ENCODE peak calls at places on chromosomes 3 and 15, in nine cellular contexts. One of them, this sample, is unnamed.

GRCh38 chr3:32285910-32286309 is 47.4 kb downstream of the CMTM8 start:
- DNase-seq in NCI-H2029 treated with DMSO at 0.1 percent for 48 hours: no peak
- DNase-seq in aorta: no peak
- DNase-seq in activated CD8-positive, alpha-beta memory T cell treated with anti-CD3 and anti-CD28 coated beads for 4 hours: no peak
- DNase-seq in WERI-Rb-1: no peak
- DNase-seq in T-helper 2 cell: no peak
- DNase-seq in GM03348: no peak
- DNase-seq in iPS DF 6.9: no peak
- DNase-seq in H1: no peak
- DNase-seq in this sample: no peak

GRCh38 chr3:36656873-36657272 is 107.5 kb downstream of the DCLK3 start:
- DNase-seq in NCI-H2029 treated with DMSO at 0.1 percent for 48 hours: no peak
- DNase-seq in iPS DF 6.9: no peak
- DNase-seq in H1: no peak
- DNase-seq in aorta: no peak
- DNase-seq in activated CD8-positive, alpha-beta memory T cell treated with anti-CD3 and anti-CD28 coated beads for 4 hours: no peak
- DNase-seq in WERI-Rb-1: no peak
- DNase-seq in GM03348: no peak
- DNase-seq in T-helper 2 cell: no peak
- DNase-seq in this sample: no peak

GRCh38 chr3:183586477-183586876 is 31.0 kb upstream of the KLHL6 start:
- DNase-seq in GM03348: no peak
- DNase-seq in aorta: no peak
- DNase-seq in iPS DF 6.9: no peak
- DNase-seq in NCI-H2029 treated with DMSO at 0.1 percent for 48 hours: no peak
- DNase-seq in activated CD8-positive, alpha-beta memory T cell treated with anti-CD3 and anti-CD28 coated beads for 4 hours: no peak
- DNase-seq in T-helper 2 cell: no peak
- DNase-seq in WERI-Rb-1: no peak
- DNase-seq in H1: no peak
- DNase-seq in this sample: no peak

GRCh38 chr15:94829887-94830884 is 598.8 kb downstream of the MCTP2 start:
- DNase-seq in H1: no peak
- DNase-seq in aorta: no peak
- DNase-seq in WERI-Rb-1: no peak
- DNase-seq in NCI-H2029 treated with DMSO at 0.1 percent for 48 hours: no peak
- DNase-seq in T-helper 2 cell: no peak
- DNase-seq in iPS DF 6.9: no peak
- DNase-seq in GM03348: no peak
- DNase-seq in activated CD8-positive, alpha-beta memory T cell treated with anti-CD3 and anti-CD28 coated beads for 4 hours: no peak
- DNase-seq in this sample: no peak

GRCh38 chr3:72320911-72321385 is 527.3 kb downstream of the SHQ1 start:
- DNase-seq in WERI-Rb-1: no peak
- DNase-seq in aorta: no peak
- DNase-seq in iPS DF 6.9: no peak
- DNase-seq in NCI-H2029 treated with DMSO at 0.1 percent for 48 hours: no peak
- DNase-seq in GM03348: no peak
- DNase-seq in H1: no peak
- DNase-seq in T-helper 2 cell: no peak
- DNase-seq in activated CD8-positive, alpha-beta memory T cell treated with anti-CD3 and anti-CD28 coated beads for 4 hours: no peak
- DNase-seq in this sample: no peak

GRCh38 chr3:13502791-13503060 is 22.6 kb downstream of the HDAC11 start:
- DNase-seq in GM03348: no peak
- DNase-seq in iPS DF 6.9: no peak
- DNase-seq in H1: no peak
- DNase-seq in WERI-Rb-1: no peak
- DNase-seq in activated CD8-positive, alpha-beta memory T cell treated with anti-CD3 and anti-CD28 coated beads for 4 hours: no peak
- DNase-seq in NCI-H2029 treated with DMSO at 0.1 percent for 48 hours: no peak
- DNase-seq in aorta: no peak
- DNase-seq in T-helper 2 cell: no peak
- DNase-seq in this sample: no peak

GRCh38 chr3:126355777-126356372 is 1.3 kb downstream of the KLF15 start:
- DNase-seq in aorta: peak; percentile 98
- DNase-seq in iPS DF 6.9: peak; percentile 73
- DNase-seq in GM03348: peak; percentile 91
- DNase-seq in NCI-H2029 treated with DMSO at 0.1 percent for 48 hours: peak; percentile 24
- DNase-seq in H1: peak; percentile 87
- DNase-seq in T-helper 2 cell: no peak
- DNase-seq in activated CD8-positive, alpha-beta memory T cell treated with anti-CD3 and anti-CD28 coated beads for 4 hours: no peak
- DNase-seq in WERI-Rb-1: peak; percentile 92
- DNase-seq in this sample: no peak

GRCh38 chr15:30816430-30816829 is 87.3 kb upstream of the FAN1 start:
- DNase-seq in aorta: no peak
- DNase-seq in H1: no peak
- DNase-seq in NCI-H2029 treated with DMSO at 0.1 percent for 48 hours: no peak
- DNase-seq in iPS DF 6.9: no peak
- DNase-seq in activated CD8-positive, alpha-beta memory T cell treated with anti-CD3 and anti-CD28 coated beads for 4 hours: no peak
- DNase-seq in GM03348: no peak
- DNase-seq in T-helper 2 cell: no peak
- DNase-seq in WERI-Rb-1: no peak
- DNase-seq in this sample: no peak

GRCh38 chr3:13850161-13850945 is 29.5 kb downstream of the WNT7A start:
- DNase-seq in activated CD8-positive, alpha-beta memory T cell treated with anti-CD3 and anti-CD28 coated beads for 4 hours: no peak
- DNase-seq in T-helper 2 cell: no peak
- DNase-seq in GM03348: peak; percentile 27
- DNase-seq in aorta: peak; percentile 47
- DNase-seq in NCI-H2029 treated with DMSO at 0.1 percent for 48 hours: no peak
- DNase-seq in H1: no peak
- DNase-seq in iPS DF 6.9: no peak
- DNase-seq in WERI-Rb-1: no peak
- DNase-seq in this sample: peak; percentile 98

GRCh38 chr3:103082501-103082900 is 647.7 kb downstream of the ZPLD1 start:
- DNase-seq in iPS DF 6.9: no peak
- DNase-seq in WERI-Rb-1: no peak
- DNase-seq in T-helper 2 cell: no peak
- DNase-seq in H1: no peak
- DNase-seq in aorta: no peak
- DNase-seq in activated CD8-positive, alpha-beta memory T cell treated with anti-CD3 and anti-CD28 coated beads for 4 hours: no peak
- DNase-seq in NCI-H2029 treated with DMSO at 0.1 percent for 48 hours: no peak
- DNase-seq in GM03348: no peak
- DNase-seq in this sample: no peak

This sample was measured in PC-3.